ENCODE peak calls at places on chromosomes 16 and 17, in five cellular contexts. R is EL; I is NCI-H1048; E is CD4-positive, alpha-beta T cell; H is Calu3. Y is an unnamed sample.

GRCh38 chr17:78357177-78357586 is 2.7 kb downstream of the SOCS3 start:
- DNase-seq in R (peak), H (peak), E (peak), I (no peak), Y (no peak)

GRCh38 chr16:83856846-83857245 is 42.1 kb upstream of the MLYCD start:
- DNase-seq in E (no peak), I (no peak), R (no peak), H (no peak), Y (no peak)

GRCh38 chr17:7887038-7887481 is 1.5 kb upstream of the CHD3 start:
- DNase-seq in H (no peak), I (peak), E (no peak), R (no peak), Y (no peak)

GRCh38 chr17:46841561-46842379 is 9.6 kb upstream of the WNT9B start:
- DNase-seq in I (no peak), H (peak), E (no peak), R (no peak), Y (no peak)

GRCh38 chr17:10879110-10879509 is 41.2 kb upstream of the PIRT start:
- DNase-seq in I (no peak), R (no peak), H (peak), E (no peak), Y (no peak)

GRCh38 chr17:222172-222571 is 40.7 kb upstream of the DOC2B start:
- DNase-seq in H (no peak), E (no peak), R (no peak), I (no peak), Y (no peak)

GRCh38 chr16:81863630-81864352 is 84.7 kb downstream of the PLCG2 start:
- DNase-seq in E (no peak), H (no peak), R (no peak), I (no peak), Y (no peak)

GRCh38 chr17:27566673-27567562 is 64.1 kb upstream of the LGALS9 start:
- DNase-seq in R (no peak), H (no peak), I (no peak), E (no peak), Y (no peak)

GRCh38 chr17:42989726-42990652 is 8.2 kb upstream of the RPL27 start:
- DNase-seq in H (no peak), R (peak), I (no peak), E (no peak), Y (no peak)

GRCh38 chr17:73320601-73321264 is 8.9 kb upstream of the CDC42EP4 start:
- DNase-seq in E (no peak), R (no peak), H (no peak), I (no peak), Y (no peak)

GRCh38 chr17:3035256-3035967 is 28.0 kb downstream of the OR1D5 start:
- DNase-seq in R (no peak), E (no peak), H (no peak), I (no peak), Y (no peak)

GRCh38 chr17:30210366-30210765 is 25.1 kb downstream of the SLC6A4 start:
- DNase-seq in E (no peak), H (no peak), I (no peak), R (no peak), Y (no peak)

GRCh38 chr17:16939606-16940115 is 32.3 kb downstream of the TNFRSF13B start:
- DNase-seq in I (no peak), R (no peak), H (no peak), E (no peak), Y (no peak)

GRCh38 chr16:85798901-85799496 is 345 bp downstream of the EMC8 start:
- DNase-seq in R (peak), H (peak), I (no peak), E (peak), Y (no peak)

GRCh38 chr17:75182319-75182568 is 515 bp downstream of the SUMO2 start:
- DNase-seq in E (no peak), R (no peak), H (no peak), I (no peak), Y (no peak)

GRCh38 chr17:29613371-29613837 is 9.3 kb downstream of the CORO6 start:
- DNase-seq in H (no peak), E (peak), I (peak), R (peak), Y (peak)

GRCh38 chr17:81731271-81731670 is 19.2 kb downstream of the SLC25A10 start:
- DNase-seq in E (no peak), I (no peak), R (peak), H (no peak), Y (no peak)

GRCh38 chr17:56678249-56679144 is 85.0 kb downstream of the NOG start:
- DNase-seq in E (no peak), R (no peak), I (no peak), H (no peak), Y (no peak)

GRCh38 chr16:68229431-68230175 is 6.3 kb downstream of the ESRP2 start:
- DNase-seq in E (peak), H (peak), I (no peak), R (peak), Y (no peak)

GRCh38 chr16:30075503-30076275 is at the start of gene PPP4C:
- DNase-seq in I (peak), R (peak), E (peak), H (peak), Y (peak)

Y was measured in brain pericyte.